ENCODE peak calls at places on chromosomes 13 and 19, in nine cellular contexts. T is kidney epithelial cell, S is psoas muscle, B is chondrocyte, E is fibroblast of lung, Q is KG1, C is thoracic aorta, R is AG09309, F is caudate nucleus. P is an unnamed sample.

GRCh38 chr13:30009411-30009810 is 159.0 kb upstream of the UBL3 start:
- DNase-seq in T (no peak), S (no peak), B (no peak), E (no peak), Q (no peak), C (no peak), R (no peak), F (no peak), P (no peak)

GRCh38 chr19:34171539-34171876 is 796 bp upstream of the LSM14A start:
- DNase-seq in T (no peak), S (no peak), B (no peak), E (peak), Q (no peak), C (no peak), R (no peak), F (no peak), P (no peak)

GRCh38 chr13:111383591-111384440 is 63.4 kb downstream of the TEX29 start:
- DNase-seq in T (no peak), S (no peak), B (no peak), E (no peak), Q (no peak), C (no peak), R (no peak), F (no peak), P (no peak)

GRCh38 chr13:71089105-71089504 is 777.9 kb downstream of the DACH1 start:
- DNase-seq in T (no peak), S (peak), B (no peak), E (peak), Q (no peak), C (no peak), R (no peak), F (no peak), P (no peak)

GRCh38 chr13:99191900-99192399 is 8.7 kb upstream of the UBAC2 start:
- DNase-seq in T (no peak), S (no peak), B (no peak), E (peak), Q (no peak), C (no peak), R (no peak), F (no peak), P (no peak)

GRCh38 chr13:21608961-21609360 is 5.0 kb upstream of the MICU2 start:
- DNase-seq in T (no peak), S (no peak), B (no peak), E (no peak), Q (no peak), C (no peak), R (no peak), F (no peak), P (no peak)

GRCh38 chr19:1503089-1503924 is 9.5 kb downstream of the ADAMTSL5 start:
- DNase-seq in T (no peak), S (peak), B (no peak), E (peak), Q (peak), C (no peak), R (no peak), F (no peak), P (peak)

GRCh38 chr13:20901668-20902437 is 693 bp downstream of the XPO4 start:
- DNase-seq in T (no peak), S (peak), B (no peak), E (peak), Q (peak), C (no peak), R (no peak), F (no peak), P (peak)

GRCh38 chr19:13060233-13060963 is 42.3 kb downstream of the LYL1 start:
- DNase-seq in T (no peak), S (no peak), B (no peak), E (peak), Q (no peak), C (no peak), R (no peak), F (no peak), P (no peak)

GRCh38 chr19:2809387-2810140 is 10.1 kb upstream of the ZNF554 start:
- DNase-seq in T (no peak), S (no peak), B (no peak), E (no peak), Q (no peak), C (no peak), R (no peak), F (no peak), P (no peak)

GRCh38 chr19:33569822-33570221 is 48.2 kb upstream of the PEPD start:
- DNase-seq in T (no peak), S (no peak), B (no peak), E (no peak), Q (no peak), C (no peak), R (no peak), F (no peak), P (no peak)

GRCh38 chr19:56393119-56394012 is at the start of gene ZNF582:
- DNase-seq in T (peak), S (peak), B (peak), E (peak), Q (peak), C (peak), R (peak), F (peak), P (peak)

GRCh38 chr13:97781891-97782305 is 171.6 kb upstream of the IPO5 start:
- DNase-seq in T (no peak), S (no peak), B (no peak), E (no peak), Q (no peak), C (no peak), R (no peak), F (no peak), P (no peak)

GRCh38 chr13:106619688-106620555 is 52.0 kb upstream of the ARGLU1 start:
- DNase-seq in T (peak), S (no peak), B (no peak), E (peak), Q (peak), C (no peak), R (peak), F (peak), P (no peak)

GRCh38 chr13:67148219-67148583 is 81.9 kb downstream of the PCDH9 start:
- DNase-seq in T (peak), S (no peak), B (no peak), E (peak), Q (peak), C (no peak), R (no peak), F (no peak), P (no peak)

GRCh38 chr13:39876258-39876657 is 220.8 kb downstream of the COG6 start:
- DNase-seq in T (peak), S (no peak), B (no peak), E (peak), Q (no peak), C (no peak), R (peak), F (no peak), P (no peak)

GRCh38 chr13:43953370-43953769 is 73.7 kb downstream of the LACC1 start:
- DNase-seq in T (no peak), S (no peak), B (no peak), E (no peak), Q (no peak), C (no peak), R (no peak), F (no peak), P (no peak)

GRCh38 chr19:50535672-50536071 is 22.0 kb upstream of the ASPDH start:
- DNase-seq in T (no peak), S (no peak), B (no peak), E (no peak), Q (no peak), C (no peak), R (no peak), F (no peak), P (no peak)